ENCODE peak calls at places on chromosomes 11 and 22, in eight cellular contexts. Z is amniotic stem cell, J is lower lobe of right lung, Q is renal cortical epithelial cell, O is NCI-H774, P is neural crest cell, B is substantia nigra, U is memory B cell. W is an unnamed sample.

GRCh38 chr11:134363161-134363560 is 31.4 kb downstream of the GLB1L2 start:
- DNase-seq in Z (no peak), J (peak; percentile 30), Q (no peak), O (no peak), P (no peak), B (no peak), U (no peak), W (no peak)

GRCh38 chr11:844693-845644 is 2.3 kb downstream of the TSPAN4 start:
- DNase-seq in Z (peak; percentile 61), J (peak; percentile 91), Q (peak; percentile 88), O (no peak), P (peak; percentile 64), B (peak; percentile 74), U (no peak), W (peak; percentile 91)

GRCh38 chr11:111465400-111465799 is 46.8 kb downstream of the BTG4 start:
- DNase-seq in Z (peak; percentile 1), J (no peak), Q (no peak), O (no peak), P (no peak), B (no peak), U (no peak), W (no peak)

GRCh38 chr22:17705565-17706450 is 67.3 kb downstream of the BCL2L13 start:
- DNase-seq in Z (no peak), J (no peak), Q (no peak), O (no peak), P (no peak), B (no peak), U (no peak), W (no peak)

GRCh38 chr11:90220391-90220790 is 2.5 kb downstream of the CHORDC1 start:
- DNase-seq in Z (peak; percentile 6), J (no peak), Q (peak; percentile 46), O (no peak), P (no peak), B (no peak), U (no peak), W (no peak)

GRCh38 chr11:13045734-13046133 is 36.6 kb downstream of the RASSF10 start:
- DNase-seq in Z (no peak), J (no peak), Q (no peak), O (no peak), P (no peak), B (no peak), U (no peak), W (no peak)

GRCh38 chr11:394034-394857 is at the start of gene PKP3:
- DNase-seq in Z (no peak), J (peak; percentile 91), Q (no peak), O (peak; percentile 42), P (no peak), B (no peak), U (no peak), W (no peak)

GRCh38 chr11:120717042-120717441 is 205.5 kb downstream of the GRIK4 start:
- DNase-seq in Z (no peak), J (no peak), Q (no peak), O (no peak), P (no peak), B (no peak), U (no peak), W (no peak)

GRCh38 chr11:109791337-109791736 is 301.9 kb upstream of the ZC3H12C start:
- DNase-seq in Z (no peak), J (no peak), Q (no peak), O (no peak), P (no peak), B (no peak), U (no peak), W (no peak)

GRCh38 chr11:73085189-73085875 is 56.8 kb downstream of the FCHSD2 start:
- DNase-seq in Z (no peak), J (no peak), Q (peak; percentile 84), O (no peak), P (no peak), B (no peak), U (no peak), W (no peak)

GRCh38 chr11:128467610-128468041 is 119.7 kb downstream of the ETS1 start:
- DNase-seq in Z (peak; percentile 95), J (no peak), Q (peak; percentile 99), O (no peak), P (peak; percentile 21), B (peak; percentile 27), U (no peak), W (peak; percentile 94)

GRCh38 chr11:7871056-7871455 is 60.0 kb downstream of the OR10A6 start:
- DNase-seq in Z (no peak), J (no peak), Q (peak; percentile 57), O (no peak), P (no peak), B (no peak), U (no peak), W (no peak)

GRCh38 chr11:78622666-78623065 is 48.0 kb upstream of the NARS2 start:
- DNase-seq in Z (no peak), J (no peak), Q (no peak), O (no peak), P (no peak), B (no peak), U (no peak), W (no peak)

GRCh38 chr22:43616645-43617044 is 195.5 kb downstream of the EFCAB6 start:
- DNase-seq in Z (no peak), J (no peak), Q (no peak), O (no peak), P (no peak), B (no peak), U (no peak), W (no peak)

GRCh38 chr11:37952035-37952434 is 1354.0 kb upstream of the RAG2 start:
- DNase-seq in Z (no peak), J (no peak), Q (no peak), O (no peak), P (no peak), B (no peak), U (no peak), W (no peak)

GRCh38 chr22:33382427-33382826 is 324.2 kb upstream of the SYN3 start:
- DNase-seq in Z (no peak), J (no peak), Q (peak; percentile 71), O (no peak), P (no peak), B (no peak), U (no peak), W (no peak)

GRCh38 chr11:19458721-19459120 is 218.0 kb upstream of the E2F8 start:
- DNase-seq in Z (no peak), J (no peak), Q (no peak), O (no peak), P (no peak), B (no peak), U (no peak), W (no peak)

GRCh38 chr22:50017701-50018224 is 5.2 kb upstream of the IL17REL start:
- DNase-seq in Z (no peak), J (no peak), Q (no peak), O (no peak), P (no peak), B (no peak), U (no peak), W (no peak)